ENCODE peak calls at places on chromosomes 6 and 20, in six cellular contexts. U is SK-N-SH, W is K562, I is HepG2, A is H1, R is GM12878. O is an unnamed sample.
A peak's percentile ranks its signal among the peaks of the same experiment; 100 is the strongest.

GRCh38 chr20:37386505-37387201 is 40.7 kb downstream of the SRC start:
- DNase-seq in U (peak; percentile 35), W (no peak), I (no peak), A (no peak), R (no peak), O (no peak)

GRCh38 chr20:57385940-57386339 is 5.3 kb upstream of the RBM38 start:
- DNase-seq in U (no peak), W (no peak), I (no peak), A (no peak), R (no peak), O (no peak)

GRCh38 chr6:12767016-12767415 is 50.4 kb downstream of the PHACTR1 start:
- DNase-seq in U (no peak), W (no peak), I (no peak), A (no peak), R (no peak), O (no peak)

GRCh38 chr20:63497138-63497945 is 1.5 kb downstream of the EEF1A2 start:
- DNase-seq in U (peak; percentile 38), W (no peak), I (no peak), A (no peak), R (no peak), O (no peak)

GRCh38 chr6:30556714-30556963 is 350 bp upstream of the GNL1 start:
- DNase-seq in U (no peak), W (peak; percentile 97), I (no peak), A (peak; percentile 73), R (no peak), O (peak; percentile 92)

GRCh38 chr20:12207875-12208274 is 290.2 kb downstream of the BTBD3 start:
- DNase-seq in U (peak; percentile 5), W (peak; percentile 1), I (peak; percentile 44), A (peak; percentile 27), R (no peak), O (peak; percentile 4)

GRCh38 chr20:542777-543368 is 717 bp downstream of the CSNK2A1 start:
- DNase-seq in U (no peak), W (peak; percentile 48), I (no peak), A (no peak), R (no peak), O (peak; percentile 43)

GRCh38 chr6:111711476-111711875 is 105.8 kb upstream of the TRAF3IP2 start:
- DNase-seq in U (peak; percentile 59), W (no peak), I (no peak), A (no peak), R (no peak), O (no peak)

GRCh38 chr6:38570750-38571149 is 69.0 kb downstream of the BTBD9 start:
- DNase-seq in U (no peak), W (peak; percentile 21), I (no peak), A (no peak), R (no peak), O (no peak)

GRCh38 chr6:38571721-38572120 is 68.0 kb downstream of the BTBD9 start:
- DNase-seq in U (no peak), W (no peak), I (no peak), A (no peak), R (no peak), O (no peak)

GRCh38 chr6:38566295-38566694 is 73.4 kb downstream of the BTBD9 start:
- DNase-seq in U (no peak), W (no peak), I (no peak), A (no peak), R (no peak), O (no peak)

GRCh38 chr6:38564301-38564700 is 75.4 kb downstream of the BTBD9 start:
- DNase-seq in U (no peak), W (no peak), I (no peak), A (no peak), R (no peak), O (no peak)

DNA sequence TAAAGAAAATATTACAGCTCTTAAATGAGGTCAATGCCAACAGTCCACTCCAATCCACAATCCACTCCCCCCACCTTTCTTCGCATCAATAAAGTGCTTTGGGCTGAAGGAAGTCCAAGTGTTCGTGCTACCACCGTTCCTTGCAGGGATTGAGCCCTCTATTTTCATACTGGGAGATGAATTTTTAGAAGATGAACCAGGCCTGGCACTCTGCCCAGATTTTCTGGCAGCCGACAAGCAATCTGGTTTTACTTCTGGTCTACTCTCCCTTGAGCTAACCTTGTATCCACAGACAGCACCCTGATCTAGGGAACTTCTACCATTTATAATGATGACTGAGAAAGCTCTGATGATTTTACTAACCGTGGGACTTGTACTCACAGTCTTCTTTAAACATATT is 72.3 kb downstream of the BTBD9 start:
- DNase-seq in U (peak; percentile 60), W (peak; percentile 17), I (no peak), A (no peak), R (no peak), O (no peak)
- TF ChIP-seq GABPA in U (no peak), W (no peak), I (no peak), A (no peak), R (no peak), O (no peak)

GRCh38 chr6:158561247-158561884 is 1.5 kb downstream of the TMEM181 start:
- DNase-seq in U (no peak), W (no peak), I (no peak), A (no peak), R (no peak), O (no peak)
- TF ChIP-seq GABPA in U (no peak), W (no peak), I (no peak), A (no peak), R (no peak), O (no peak)

GRCh38 chr6:133567656-133568055 is 321.3 kb upstream of the TCF21 start:
- DNase-seq in U (no peak), W (no peak), I (no peak), A (no peak), R (no peak), O (no peak)
- TF ChIP-seq GABPA in U (no peak), W (no peak), I (no peak), A (no peak), R (no peak), O (no peak)

GRCh38 chr6:88268508-88268907 is 102.4 kb upstream of the CNR1 start:
- DNase-seq in U (peak; percentile 53), W (no peak), I (no peak), A (no peak), R (no peak), O (no peak)
- TF ChIP-seq GABPA in U (no peak), W (no peak), I (no peak), A (no peak), R (no peak), O (no peak)

GRCh38 chr20:40848530-40848929 is 159.5 kb upstream of the MAFB start:
- DNase-seq in U (peak; percentile 24), W (no peak), I (no peak), A (no peak), R (no peak), O (no peak)
- TF ChIP-seq GABPA in U (no peak), W (no peak), I (no peak), A (no peak), R (no peak), O (no peak)